ENCODE peak calls at places on chromosomes 1 and 21, in five cellular contexts. One of them, this sample, is unnamed.

GRCh38 chr1:20678599-20678998 is 17.4 kb upstream of the DDOST start:
- DNase-seq in left ventricle myocardium inferior: no peak
- DNase-seq in tibial nerve: no peak
- DNase-seq in HFFc6: no peak
- DNase-seq in nephron progenitor cell: no peak
- DNase-seq in this sample: no peak

GRCh38 chr1:38119000-38119399 is 72.4 kb upstream of the POU3F1 start:
- DNase-seq in left ventricle myocardium inferior: no peak
- DNase-seq in tibial nerve: no peak
- DNase-seq in HFFc6: no peak
- DNase-seq in nephron progenitor cell: no peak
- DNase-seq in this sample: no peak

GRCh38 chr1:244968431-244968830 is 104.1 kb upstream of the HNRNPU start:
- DNase-seq in left ventricle myocardium inferior: peak
- DNase-seq in tibial nerve: no peak
- DNase-seq in HFFc6: no peak
- DNase-seq in nephron progenitor cell: peak
- DNase-seq in this sample: no peak

GRCh38 chr1:170296211-170296610 is 150.5 kb downstream of the NTMT2 start:
- DNase-seq in left ventricle myocardium inferior: no peak
- DNase-seq in tibial nerve: no peak
- DNase-seq in HFFc6: no peak
- DNase-seq in nephron progenitor cell: no peak
- DNase-seq in this sample: no peak

GRCh38 chr1:169466259-169467230 is 19.2 kb downstream of the SLC19A2 start:
- DNase-seq in left ventricle myocardium inferior: no peak
- DNase-seq in tibial nerve: peak
- DNase-seq in HFFc6: peak
- DNase-seq in nephron progenitor cell: no peak
- DNase-seq in this sample: no peak

GRCh38 chr1:88763649-88764406 is 79.8 kb downstream of the PKN2 start:
- DNase-seq in left ventricle myocardium inferior: no peak
- DNase-seq in tibial nerve: no peak
- DNase-seq in HFFc6: peak
- DNase-seq in nephron progenitor cell: no peak
- DNase-seq in this sample: no peak

GRCh38 chr1:61053712-61054608 is 28.4 kb upstream of the NFIA start:
- DNase-seq in left ventricle myocardium inferior: peak
- DNase-seq in tibial nerve: peak
- DNase-seq in HFFc6: no peak
- DNase-seq in nephron progenitor cell: peak
- DNase-seq in this sample: no peak

GRCh38 chr1:43930949-43931275 is 2.7 kb upstream of the ARTN start:
- DNase-seq in left ventricle myocardium inferior: no peak
- DNase-seq in tibial nerve: no peak
- DNase-seq in HFFc6: no peak
- DNase-seq in nephron progenitor cell: no peak
- DNase-seq in this sample: no peak

GRCh38 chr1:53186533-53186932 is 10.1 kb upstream of the CPT2 start:
- DNase-seq in left ventricle myocardium inferior: no peak
- DNase-seq in tibial nerve: no peak
- DNase-seq in HFFc6: peak
- DNase-seq in nephron progenitor cell: no peak
- DNase-seq in this sample: no peak

GRCh38 chr1:14810631-14811325 is 212.3 kb downstream of the KAZN start:
- DNase-seq in left ventricle myocardium inferior: no peak
- DNase-seq in tibial nerve: no peak
- DNase-seq in HFFc6: no peak
- DNase-seq in nephron progenitor cell: no peak
- DNase-seq in this sample: no peak

GRCh38 chr21:38293765-38294164 is 37.0 kb downstream of the KCNJ15 start:
- DNase-seq in left ventricle myocardium inferior: no peak
- DNase-seq in tibial nerve: no peak
- DNase-seq in HFFc6: no peak
- DNase-seq in nephron progenitor cell: no peak
- DNase-seq in this sample: peak

DNA sequence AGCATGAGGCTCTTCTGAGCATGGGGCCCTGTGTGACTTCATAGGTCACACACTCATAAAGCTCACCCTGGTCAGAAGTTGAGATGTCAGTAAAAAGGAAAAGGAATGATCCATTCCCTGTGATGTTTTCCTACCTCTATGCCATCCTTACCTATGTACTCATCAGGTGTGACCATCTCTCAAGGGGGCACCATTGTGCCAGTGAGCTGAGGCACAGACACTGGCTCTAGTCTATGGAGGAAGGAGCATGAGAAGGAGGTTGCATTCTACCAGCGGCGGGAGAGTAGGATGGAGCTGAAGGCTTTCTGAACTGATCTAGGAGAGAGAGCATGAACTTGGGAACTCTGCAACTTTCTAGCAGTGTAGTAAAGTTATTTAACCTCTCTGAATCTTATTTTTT is 65.8 kb upstream of the RGL1 start:
- DNase-seq in left ventricle myocardium inferior: no peak
- DNase-seq in tibial nerve: no peak
- DNase-seq in HFFc6: no peak
- DNase-seq in nephron progenitor cell: no peak
- DNase-seq in this sample: no peak
- TF ChIP-seq CTCF in left ventricle myocardium inferior: no peak
- TF ChIP-seq CTCF in tibial nerve: no peak
- TF ChIP-seq CTCF in HFFc6: no peak
- TF ChIP-seq CTCF in nephron progenitor cell: no peak
- TF ChIP-seq CTCF in this sample: no peak

DNA sequence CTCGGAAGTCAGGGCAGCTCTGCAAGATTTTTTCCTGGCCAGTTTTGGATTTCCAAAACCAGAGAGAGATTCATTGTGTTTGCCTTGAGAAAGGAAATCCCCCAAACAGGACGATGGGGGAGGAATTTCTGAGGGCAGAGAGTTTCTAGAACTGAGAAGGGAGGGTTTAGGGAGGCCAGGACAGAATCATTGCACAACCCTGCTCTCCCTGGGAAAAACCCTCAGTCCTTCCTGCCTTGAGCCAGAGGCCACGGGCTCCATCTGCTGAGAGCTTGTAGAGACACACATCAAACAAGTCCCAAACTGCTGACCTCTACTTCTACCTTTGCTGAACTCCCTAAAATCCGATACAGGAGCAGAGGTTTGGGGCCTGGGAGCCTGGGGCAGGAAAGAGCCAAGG is 99.7 kb downstream of the NMNAT2 start:
- DNase-seq in left ventricle myocardium inferior: peak
- DNase-seq in tibial nerve: peak
- DNase-seq in HFFc6: peak
- DNase-seq in nephron progenitor cell: peak
- DNase-seq in this sample: no peak
- TF ChIP-seq CTCF in left ventricle myocardium inferior: peak
- TF ChIP-seq CTCF in tibial nerve: peak
- TF ChIP-seq CTCF in HFFc6: peak
- TF ChIP-seq CTCF in nephron progenitor cell: no peak
- TF ChIP-seq CTCF in this sample: no peak

GRCh38 chr1:172089768-172090510 is 248.6 kb downstream of the DNM3 start:
- DNase-seq in left ventricle myocardium inferior: peak
- DNase-seq in tibial nerve: peak
- DNase-seq in HFFc6: no peak
- DNase-seq in nephron progenitor cell: peak
- DNase-seq in this sample: no peak
- TF ChIP-seq CTCF in left ventricle myocardium inferior: peak
- TF ChIP-seq CTCF in tibial nerve: peak
- TF ChIP-seq CTCF in HFFc6: peak
- TF ChIP-seq CTCF in nephron progenitor cell: peak
- TF ChIP-seq CTCF in this sample: peak

GRCh38 chr1:10519016-10519417 is 44.3 kb downstream of the PEX14 start:
- DNase-seq in left ventricle myocardium inferior: no peak
- DNase-seq in tibial nerve: no peak
- DNase-seq in HFFc6: no peak
- DNase-seq in nephron progenitor cell: no peak
- DNase-seq in this sample: no peak
- TF ChIP-seq CTCF in left ventricle myocardium inferior: no peak
- TF ChIP-seq CTCF in tibial nerve: no peak
- TF ChIP-seq CTCF in HFFc6: peak
- TF ChIP-seq CTCF in nephron progenitor cell: no peak
- TF ChIP-seq CTCF in this sample: peak

GRCh38 chr1:98103617-98104284 is 182.9 kb upstream of the DPYD start:
- DNase-seq in left ventricle myocardium inferior: no peak
- DNase-seq in tibial nerve: no peak
- DNase-seq in HFFc6: no peak
- DNase-seq in nephron progenitor cell: no peak
- DNase-seq in this sample: no peak
- TF ChIP-seq CTCF in left ventricle myocardium inferior: no peak
- TF ChIP-seq CTCF in tibial nerve: no peak
- TF ChIP-seq CTCF in HFFc6: peak
- TF ChIP-seq CTCF in nephron progenitor cell: no peak
- TF ChIP-seq CTCF in this sample: no peak

DNA sequence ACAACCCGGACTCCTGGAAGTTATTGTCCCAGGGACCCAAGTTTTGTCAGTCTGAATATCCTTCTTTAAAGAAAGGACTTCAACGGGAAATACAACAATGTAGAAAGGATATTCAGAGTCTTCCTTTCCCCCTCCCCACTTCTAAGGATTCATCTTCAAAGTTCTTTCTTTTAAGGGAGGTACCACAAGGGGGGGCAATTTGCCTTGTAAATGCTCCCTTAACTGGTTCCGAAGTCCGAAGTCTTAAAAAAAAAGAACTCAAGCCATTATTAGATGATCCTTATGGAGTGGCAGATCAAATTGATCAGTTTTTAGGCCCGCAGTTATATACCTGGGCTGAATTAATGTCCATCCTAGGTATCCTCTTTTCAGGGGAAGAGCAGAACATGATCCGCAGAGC is 47.0 kb downstream of the SERINC2 start:
- DNase-seq in left ventricle myocardium inferior: no peak
- DNase-seq in tibial nerve: no peak
- DNase-seq in HFFc6: no peak
- DNase-seq in nephron progenitor cell: no peak
- DNase-seq in this sample: no peak
- TF ChIP-seq CTCF in left ventricle myocardium inferior: no peak
- TF ChIP-seq CTCF in tibial nerve: no peak
- TF ChIP-seq CTCF in HFFc6: peak
- TF ChIP-seq CTCF in nephron progenitor cell: peak
- TF ChIP-seq CTCF in this sample: peak